ENCODE peak calls at places on chromosomes 11 and 22, in five cellular contexts. E, C, O, U and J are unnamed samples.
A peak's percentile ranks its signal among the peaks of the same experiment; 100 is the strongest.

GRCh38 chr11:82738116-82738515 is 4.5 kb upstream of the FAM181B start:
- DNase-seq in O (no peak), E (no peak), U (no peak), C (no peak), J (no peak)

GRCh38 chr11:68569357-68569756 is 108.8 kb downstream of the PPP6R3 start:
- DNase-seq in U (no peak), O (no peak), C (no peak), E (peak; percentile 39), J (no peak)

GRCh38 chr22:42970029-42970428 is 44.9 kb downstream of the PACSIN2 start:
- DNase-seq in E (no peak), C (no peak), U (no peak), O (no peak), J (no peak)

GRCh38 chr11:76700177-76701100 is 29.9 kb upstream of the LRRC32 start:
- DNase-seq in U (peak; percentile 74), O (peak; percentile 90), E (no peak), C (peak; percentile 89), J (peak; percentile 87)

GRCh38 chr11:11038339-11039248 is 180.7 kb upstream of the ZBED5 start:
- DNase-seq in O (no peak), E (no peak), U (no peak), C (no peak), J (no peak)

GRCh38 chr11:128553662-128554392 is 33.5 kb downstream of the ETS1 start:
- DNase-seq in C (no peak), E (no peak), U (peak; percentile 75), O (peak; percentile 38), J (peak; percentile 70)

GRCh38 chr11:99199336-99199735 is 178.6 kb downstream of the CNTN5 start:
- DNase-seq in O (no peak), U (no peak), E (no peak), C (no peak), J (peak; percentile 36)

GRCh38 chr11:122045181-122045586 is 70.8 kb downstream of the BLID start:
- DNase-seq in C (peak; percentile 29), O (peak; percentile 59), U (no peak), E (no peak), J (peak; percentile 66)

GRCh38 chr11:12540913-12541587 is 133.2 kb upstream of the TEAD1 start:
- DNase-seq in U (peak; percentile 82), C (peak; percentile 87), E (no peak), O (peak; percentile 84), J (peak; percentile 77)

GRCh38 chr11:112727341-112727841 is 233.8 kb upstream of the NCAM1 start:
- DNase-seq in O (no peak), U (no peak), E (no peak), C (no peak), J (no peak)